ENCODE peak calls at places on chromosomes 12 and 14, in four cellular contexts. G is fibroblast of lung; H is stimulated activated CD4-positive, alpha-beta T cell treated with anti-CD3 and anti-CD28 coated beads, Interleukin-2, amount 100 ng/mL, for 24 hours; I is activated CD8-positive, alpha-beta memory T cell treated with anti-CD3 and anti-CD28 coated beads, Interleukin-2, amount 10 ng/mL, durations not matched to agents 7 days and 5 days. O is an unnamed sample.

GRCh38 chr14:84591827-84592540 is 938.0 kb upstream of the FLRT2 start:
- DNase-seq in H (no peak), I (no peak), G (no peak), O (peak; percentile 92)

GRCh38 chr12:26878661-26879119 is 45.7 kb upstream of the ITPR2 start:
- DNase-seq in I (no peak), H (no peak), G (peak; percentile 25), O (peak; percentile 96)

GRCh38 chr12:94165152-94165551 is 16.8 kb downstream of the PLXNC1 start:
- DNase-seq in I (no peak), H (no peak), G (no peak), O (no peak)

GRCh38 chr12:97616936-97617335 is 154.3 kb downstream of the RMST start:
- DNase-seq in G (no peak), I (no peak), H (no peak), O (peak; percentile 69)

GRCh38 chr12:19892186-19892585 is 452.9 kb downstream of the AEBP2 start:
- DNase-seq in H (no peak), G (no peak), I (no peak), O (no peak)

GRCh38 chr12:75208851-75209781 is 523 bp downstream of the KCNC2 start:
- DNase-seq in G (peak; percentile 51), I (no peak), H (peak; percentile 28), O (no peak)

GRCh38 chr12:15856097-15856982 is 25.8 kb upstream of the STRAP start:
- DNase-seq in G (peak; percentile 50), I (peak; percentile 56), H (peak; percentile 49), O (peak; percentile 42)

GRCh38 chr12:15997910-15998309 is 86.8 kb downstream of the DERA start:
- DNase-seq in I (no peak), H (no peak), G (no peak), O (no peak)

GRCh38 chr14:103372552-103373304 is 12.5 kb upstream of the MARK3 start:
- DNase-seq in G (peak; percentile 93), H (no peak), I (no peak), O (no peak)

GRCh38 chr14:26017270-26017669 is 580.6 kb downstream of the NOVA1 start:
- DNase-seq in H (no peak), G (no peak), I (no peak), O (no peak)

GRCh38 chr14:21634840-21635239 is at the start of gene OR10G2:
- DNase-seq in I (no peak), H (no peak), G (no peak), O (no peak)

GRCh38 chr12:94717656-94718055 is 67.3 kb upstream of the TMCC3 start:
- DNase-seq in H (no peak), I (no peak), G (no peak), O (no peak)

GRCh38 chr14:96225745-96226151 is 21.1 kb downstream of the BDKRB2 start:
- DNase-seq in G (peak; percentile 83), H (no peak), I (no peak), O (no peak)

GRCh38 chr14:71166434-71166833 is 259.2 kb downstream of the PCNX1 start:
- DNase-seq in H (no peak), G (peak; percentile 78), I (no peak), O (peak; percentile 13)

GRCh38 chr12:60176891-60177290 is 581.1 kb downstream of the SLC16A7 start:
- DNase-seq in G (no peak), H (no peak), I (no peak), O (no peak)

GRCh38 chr14:94483729-94484275 is 7.8 kb upstream of the SERPINA9 start:
- DNase-seq in G (peak; percentile 64), H (no peak), I (no peak), O (no peak)

GRCh38 chr12:131600160-131600532 is 110.7 kb upstream of the SFSWAP start:
- DNase-seq in H (no peak), G (no peak), I (no peak), O (no peak)

GRCh38 chr12:115343601-115344000 is 659.6 kb upstream of the TBX3 start:
- DNase-seq in G (peak; percentile 15), I (no peak), H (no peak), O (no peak)

GRCh38 chr12:68374315-68374982 is 42.3 kb upstream of the MDM1 start:
- DNase-seq in H (peak; percentile 64), G (no peak), I (peak; percentile 86), O (no peak)

GRCh38 chr12:121038861-121039654 is at the start of gene OASL:
- DNase-seq in I (peak; percentile 87), H (peak; percentile 53), G (peak; percentile 25), O (no peak)

GRCh38 chr12:70733385-70733784 is 96.2 kb upstream of the PTPRB start:
- DNase-seq in G (peak; percentile 53), I (no peak), H (no peak), O (peak; percentile 66)

GRCh38 chr12:11753826-11754225 is 104.4 kb downstream of the ETV6 start:
- DNase-seq in G (no peak), I (no peak), H (no peak), O (no peak)

GRCh38 chr12:66055837-66056319 is 74.7 kb downstream of the LLPH start:
- DNase-seq in G (no peak), H (no peak), I (no peak), O (no peak)

GRCh38 chr14:93527076-93527692 is 96.4 kb downstream of the UNC79 start:
- DNase-seq in I (no peak), H (no peak), G (no peak), O (no peak)

GRCh38 chr14:104687601-104688504 is 1.6 kb upstream of the INF2 start:
- DNase-seq in H (no peak), I (no peak), G (peak; percentile 73), O (peak; percentile 71)

GRCh38 chr14:76904100-76904739 is 78.0 kb downstream of the LRRC74A start:
- DNase-seq in G (peak; percentile 90), H (no peak), I (no peak), O (no peak)

GRCh38 chr14:88815980-88816379 is 8.5 kb upstream of the TTC8 start:
- DNase-seq in G (no peak), I (no peak), H (no peak), O (no peak)

GRCh38 chr14:101501341-101501740 is 60.0 kb upstream of the DIO3 start:
- DNase-seq in G (no peak), H (no peak), I (no peak), O (peak; percentile 2)

GRCh38 chr12:131862994-131863710 is 31.3 kb upstream of the ULK1 start:
- DNase-seq in H (no peak), I (no peak), G (peak; percentile 26), O (no peak)

GRCh38 chr12:108784270-108784669 is 53.0 kb upstream of the CORO1C start:
- DNase-seq in H (no peak), I (no peak), G (no peak), O (peak; percentile 91)